ENCODE peak calls at places on chromosomes 1 and 21, in eight cellular contexts. F is type B pancreatic cell, U is foreskin keratinocyte, G is astrocyte, Z is cardiac fibroblast, T is breast epithelium, N is fibroblast of lung, V is IMR-90. Q is an unnamed sample.
A peak's percentile ranks its signal among the peaks of the same experiment; 100 is the strongest.

GRCh38 chr1:168121314-168122029 is 15.3 kb downstream of the GPR161 start:
- DNase-seq in F (no peak), U (no peak), G (peak; percentile 83), Z (peak; percentile 84), T (no peak), N (peak; percentile 90), V (peak; percentile 88), Q (no peak)

GRCh38 chr1:232462200-232462599 is 167.7 kb downstream of the SIPA1L2 start:
- DNase-seq in F (no peak), U (peak; percentile 67), G (no peak), Z (no peak), T (no peak), N (no peak), V (peak; percentile 20), Q (no peak)

GRCh38 chr1:216604771-216605170 is 118.5 kb downstream of the ESRRG start:
- DNase-seq in F (no peak), U (no peak), G (no peak), Z (no peak), T (no peak), N (no peak), V (no peak), Q (no peak)

GRCh38 chr1:227898502-227899140 is 49.1 kb downstream of the WNT9A start:
- DNase-seq in F (peak; percentile 47), U (no peak), G (no peak), Z (no peak), T (peak; percentile 40), N (no peak), V (no peak), Q (peak; percentile 2)

GRCh38 chr1:6923955-6924890 is 139.0 kb downstream of the CAMTA1 start:
- DNase-seq in F (no peak), U (no peak), G (no peak), Z (no peak), T (no peak), N (no peak), V (no peak), Q (no peak)

GRCh38 chr1:37892151-37893047 is 33.0 kb upstream of the MTF1 start:
- DNase-seq in F (no peak), U (no peak), G (peak; percentile 47), Z (peak; percentile 77), T (no peak), N (peak; percentile 45), V (peak; percentile 68), Q (no peak)

GRCh38 chr1:233394860-233395717 is 67.6 kb downstream of the MAP3K21 start:
- DNase-seq in F (no peak), U (no peak), G (peak; percentile 33), Z (peak; percentile 66), T (no peak), N (peak; percentile 60), V (peak; percentile 50), Q (peak; percentile 29)

GRCh38 chr1:918353-918752 is 5.4 kb upstream of the SAMD11 start:
- DNase-seq in F (no peak), U (no peak), G (no peak), Z (no peak), T (no peak), N (no peak), V (no peak), Q (no peak)

GRCh38 chr1:111354584-111354983 is 63.9 kb downstream of the CHIA start:
- DNase-seq in F (no peak), U (no peak), G (no peak), Z (no peak), T (no peak), N (no peak), V (no peak), Q (no peak)

GRCh38 chr1:54593571-54594160 is 29.7 kb downstream of the FAM151A start:
- DNase-seq in F (no peak), U (no peak), G (no peak), Z (no peak), T (no peak), N (no peak), V (no peak), Q (no peak)

GRCh38 chr1:181149326-181150000 is 61.0 kb downstream of the IER5 start:
- DNase-seq in F (no peak), U (no peak), G (no peak), Z (no peak), T (no peak), N (no peak), V (no peak), Q (no peak)

GRCh38 chr1:114756949-114757454 is 782 bp downstream of the CSDE1 start:
- DNase-seq in F (no peak), U (no peak), G (peak; percentile 33), Z (peak; percentile 78), T (no peak), N (peak; percentile 57), V (peak; percentile 58), Q (peak; percentile 30)

GRCh38 chr1:89198500-89199072 is at the start of gene GBP4:
- DNase-seq in F (no peak), U (no peak), G (no peak), Z (peak; percentile 45), T (peak; percentile 50), N (peak; percentile 29), V (peak; percentile 3), Q (peak; percentile 9)

GRCh38 chr1:101000141-101000867 is 25.3 kb downstream of the DPH5 start:
- DNase-seq in F (no peak), U (no peak), G (no peak), Z (no peak), T (no peak), N (peak; percentile 66), V (peak; percentile 31), Q (no peak)

GRCh38 chr1:16903458-16903796 is 7.6 kb downstream of the RNU1-2 start:
- DNase-seq in F (no peak), U (no peak), G (no peak), Z (no peak), T (no peak), N (no peak), V (no peak), Q (no peak)

GRCh38 chr21:14762734-14763694 is 216.9 kb upstream of the SAMSN1 start:
- DNase-seq in F (no peak), U (no peak), G (no peak), Z (no peak), T (no peak), N (no peak), V (no peak), Q (no peak)

GRCh38 chr1:12006167-12006921 is 13.0 kb upstream of the MIIP start:
- DNase-seq in F (no peak), U (no peak), G (no peak), Z (no peak), T (no peak), N (no peak), V (no peak), Q (no peak)

GRCh38 chr1:101203812-101204540 is 32.8 kb upstream of the S1PR1 start:
- DNase-seq in F (no peak), U (no peak), G (peak; percentile 51), Z (peak; percentile 52), T (no peak), N (peak; percentile 51), V (peak; percentile 70), Q (no peak)

GRCh38 chr1:51566260-51566659 is 47.2 kb upstream of the EPS15 start:
- DNase-seq in F (no peak), U (no peak), G (no peak), Z (no peak), T (no peak), N (no peak), V (no peak), Q (no peak)
- TF ChIP-seq CTCF in F (no peak), U (peak; percentile 7), G (no peak), Z (no peak), T (no peak), N (no peak), V (no peak), Q (no peak)

DNA sequence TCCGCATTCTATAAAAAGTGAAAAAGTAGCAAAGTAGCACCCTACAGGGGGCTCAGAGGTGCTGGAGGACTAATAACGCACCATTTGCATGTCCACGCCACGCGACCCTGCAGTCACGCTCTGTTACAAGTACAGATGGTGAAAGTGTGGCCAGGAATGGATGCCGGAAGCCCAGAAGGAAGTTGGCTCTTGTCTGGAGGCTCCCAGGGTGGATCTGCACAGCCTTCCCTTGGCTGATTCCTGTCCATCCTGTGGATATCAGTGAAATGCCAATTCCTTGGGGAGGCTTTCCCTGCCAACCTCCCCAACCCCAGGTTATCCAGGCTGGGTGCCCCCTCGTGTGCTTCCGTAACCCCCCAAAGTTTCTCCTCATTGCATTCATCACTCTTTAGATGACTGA is 396.8 kb downstream of the KIF26B start:
- DNase-seq in F (no peak), U (no peak), G (no peak), Z (no peak), T (no peak), N (no peak), V (no peak), Q (no peak)
- TF ChIP-seq CTCF in F (no peak), U (no peak), G (no peak), Z (no peak), T (no peak), N (no peak), V (no peak), Q (no peak)

DNA sequence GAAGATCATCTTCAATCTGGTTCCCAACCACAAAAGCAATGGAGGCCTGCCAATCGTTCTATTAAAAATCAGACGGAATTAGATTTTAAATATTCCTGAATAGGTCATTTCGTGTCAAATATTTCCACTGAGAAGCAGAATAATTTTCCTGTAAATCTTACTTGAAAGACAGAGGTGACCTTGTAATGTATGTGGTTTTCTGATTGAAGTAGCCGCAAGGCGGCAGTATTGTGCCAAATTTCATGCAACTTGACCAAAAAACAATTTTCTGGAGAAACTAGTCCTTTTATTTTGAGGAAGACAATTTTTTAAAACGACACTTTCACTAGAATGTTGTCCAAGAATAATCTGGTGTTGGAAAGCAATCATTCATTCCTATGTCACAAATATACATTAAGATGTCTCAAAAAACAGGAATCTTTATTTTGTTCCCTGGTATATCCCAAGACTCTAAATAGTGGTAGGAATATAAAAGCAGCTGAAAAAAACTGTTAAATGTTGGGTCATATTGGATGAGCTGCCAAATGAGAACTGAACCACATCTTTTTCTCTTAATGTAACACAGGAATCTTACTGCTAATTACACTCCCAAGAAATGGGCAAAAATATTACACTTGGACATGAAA is 33.6 kb downstream of the SPAG17 start:
- DNase-seq in F (no peak), U (no peak), G (peak; percentile 14), Z (peak; percentile 78), T (no peak), N (peak; percentile 75), V (peak; percentile 67), Q (peak; percentile 70)
- TF ChIP-seq CTCF in F (peak; percentile 91), U (peak; percentile 87), G (peak; percentile 91), Z (peak; percentile 70), T (peak; percentile 31), N (peak; percentile 81), V (peak; percentile 78), Q (peak; percentile 93)

DNA sequence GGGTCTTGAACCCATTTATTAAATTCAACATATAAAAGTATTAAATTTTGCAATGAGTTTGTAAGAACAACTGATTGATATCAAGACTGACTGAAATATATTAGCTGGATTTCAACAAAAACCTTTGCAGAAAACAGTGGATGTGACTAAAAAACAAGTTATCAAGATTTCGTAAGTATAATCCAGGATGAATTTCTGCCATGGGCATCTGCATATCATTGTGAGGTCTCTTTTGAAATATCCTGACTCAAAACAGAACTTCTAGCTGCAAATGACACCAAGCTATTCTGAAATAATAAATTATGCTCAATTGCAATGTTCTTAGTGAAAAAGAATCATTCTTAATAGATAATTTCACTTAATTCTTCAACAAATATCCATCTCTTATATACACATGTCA is 52.7 kb downstream of the CD34 start:
- DNase-seq in F (no peak), U (no peak), G (no peak), Z (peak; percentile 34), T (no peak), N (no peak), V (no peak), Q (no peak)
- TF ChIP-seq CTCF in F (no peak), U (no peak), G (no peak), Z (no peak), T (no peak), N (no peak), V (no peak), Q (no peak)